ENCODE peak calls at places on chromosomes 4 and X, in nine cellular contexts. S is cardiac muscle cell, A is adrenal gland, N is astrocyte, Z is mesendoderm, Y is Peyer's patch, H is stomach, X is gastrocnemius medialis, B is left lung. K is an unnamed sample. For H3K4me1, the result is how much of the 10 kb centered on the place peaks cover.

GRCh38 chr4:20043992-20044391 is 207.7 kb upstream of the SLIT2 start:
- DNase-seq in S (no peak), A (no peak), N (no peak), Z (no peak), Y (no peak), H (no peak), X (no peak), B (no peak), K (no peak)

GRCh38 chr4:162061214-162061613 is 102.6 kb downstream of the FSTL5 start:
- DNase-seq in S (peak), A (no peak), N (peak), Z (peak), Y (no peak), H (no peak), X (no peak), B (no peak), K (no peak)

GRCh38 chr4:73053974-73054480 is 15.5 kb downstream of the COX18 start:
- DNase-seq in S (no peak), A (no peak), N (peak), Z (no peak), Y (no peak), H (no peak), X (no peak), B (no peak), K (no peak)

GRCh38 chrX:10049246-10049645 is 82.1 kb downstream of the CLDN34 start:
- DNase-seq in S (no peak), A (no peak), N (no peak), Z (no peak), Y (no peak), H (no peak), X (no peak), B (no peak), K (no peak)

GRCh38 chr4:66062044-66062443 is 391.8 kb upstream of the EPHA5 start:
- DNase-seq in S (no peak), A (no peak), N (peak), Z (no peak), Y (no peak), H (no peak), X (no peak), B (no peak), K (no peak)

GRCh38 chrX:132676561-132677186 is 187.8 kb upstream of the MBNL3 start:
- DNase-seq in S (peak), A (no peak), N (no peak), Z (peak), Y (no peak), H (no peak), X (no peak), B (no peak), K (no peak)

GRCh38 chr4:94455081-94455480 is 3.3 kb downstream of the PDLIM5 start:
- DNase-seq in S (no peak), A (peak), N (peak), Z (no peak), Y (peak), H (peak), X (peak), B (no peak), K (no peak)

GRCh38 chr4:15707363-15707715 is 4.5 kb downstream of the BST1 start:
- DNase-seq in S (no peak), A (no peak), N (no peak), Z (no peak), Y (no peak), H (no peak), X (no peak), B (no peak), K (no peak)

GRCh38 chr4:76756416-76756815 is 141.5 kb downstream of the SOWAHB start:
- DNase-seq in S (no peak), A (no peak), N (no peak), Z (no peak), Y (no peak), H (no peak), X (no peak), B (no peak), K (no peak)

GRCh38 chr4:52825311-52826090 is 36.6 kb upstream of the RASL11B start:
- DNase-seq in S (no peak), A (no peak), N (no peak), Z (peak), Y (no peak), H (no peak), X (no peak), B (no peak), K (no peak)

GRCh38 chr4:87805971-87806370 is 6.6 kb downstream of the IBSP start:
- DNase-seq in S (no peak), A (no peak), N (no peak), Z (no peak), Y (no peak), H (no peak), X (no peak), B (no peak), K (no peak)

GRCh38 chrX:318068-318738 is 393 bp downstream of the GTPBP6 start:
- DNase-seq in S (peak), A (peak), N (peak), Z (peak), Y (peak), H (peak), X (peak), B (peak), K (peak)

GRCh38 chr4:85681194-85681803 is 206.3 kb downstream of the ARHGAP24 start:
- DNase-seq in S (no peak), A (peak), N (peak), Z (no peak), Y (no peak), H (no peak), X (peak), B (no peak), K (no peak)

GRCh38 chrX:12953420-12953819 is 21.5 kb upstream of the TMSB4X start:
- DNase-seq in S (no peak), A (no peak), N (no peak), Z (no peak), Y (no peak), H (no peak), X (no peak), B (no peak), K (no peak)
- H3K4me1 ChIP-seq in S (under half), A (under half), N (under half), Z (under half), Y (under half), H (under half), X (under half), B (under half), K (half or more)

GRCh38 chrX:30889147-30890125 is at the start of gene TAB3:
- DNase-seq in S (peak), A (peak), N (peak), Z (peak), Y (peak), H (peak), X (peak), B (peak), K (peak)

GRCh38 chrX:30887721-30888120 is 1.3 kb downstream of the TAB3 start:
- DNase-seq in S (no peak), A (no peak), N (no peak), Z (no peak), Y (no peak), H (no peak), X (no peak), B (no peak), K (no peak)

GRCh38 chrX:30887288-30887687 is 1.8 kb downstream of the TAB3 start:
- DNase-seq in S (no peak), A (no peak), N (no peak), Z (no peak), Y (no peak), H (no peak), X (no peak), B (no peak), K (no peak)

GRCh38 chrX:30885136-30885535 is 3.9 kb downstream of the TAB3 start:
- DNase-seq in S (no peak), A (no peak), N (no peak), Z (no peak), Y (no peak), H (no peak), X (no peak), B (no peak), K (no peak)

GRCh38 chrX:30888526-30889146 is 418 bp downstream of the TAB3 start:
- DNase-seq in S (peak), A (peak), N (peak), Z (no peak), Y (no peak), H (no peak), X (no peak), B (no peak), K (peak)
- H3K4me3 ChIP-seq in S (peak), A (peak), N (peak), Z (peak), Y (peak), H (peak), X (peak), B (peak), K (peak)

GRCh38 chrX:100721328-100721727 is 10.6 kb downstream of the SYTL4 start:
- DNase-seq in S (no peak), A (no peak), N (no peak), Z (no peak), Y (no peak), H (no peak), X (no peak), B (no peak), K (no peak)
- H3K27ac ChIP-seq in S (no peak), A (no peak), N (no peak), Z (no peak), Y (no peak), H (no peak), X (no peak), B (no peak), K (no peak)

GRCh38 chr4:7974425-7974824 is 34.8 kb upstream of the AFAP1 start:
- DNase-seq in S (no peak), A (no peak), N (no peak), Z (no peak), Y (no peak), H (no peak), X (no peak), B (no peak), K (no peak)
- H3K4me1 ChIP-seq in S (under half), A (under half), N (half or more), Z (under half), Y (under half), H (under half), X (under half), B (under half), K (under half)

GRCh38 chr4:121690001-121690400 is 6.8 kb downstream of the ANXA5 start:
- DNase-seq in S (no peak), A (no peak), N (peak), Z (no peak), Y (no peak), H (no peak), X (no peak), B (no peak), K (no peak)
- H3K4me3 ChIP-seq in S (no peak), A (no peak), N (peak), Z (no peak), Y (no peak), H (no peak), X (no peak), B (no peak), K (no peak)

GRCh38 chr4:40599431-40599830 is 30.2 kb downstream of the RBM47 start:
- DNase-seq in S (no peak), A (no peak), N (no peak), Z (no peak), Y (no peak), H (no peak), X (no peak), B (no peak), K (no peak)
- H3K27ac ChIP-seq in S (no peak), A (peak), N (no peak), Z (no peak), Y (no peak), H (no peak), X (no peak), B (no peak), K (no peak)

GRCh38 chr4:128387600-128388351 is 100.2 kb upstream of the PGRMC2 start:
- DNase-seq in S (no peak), A (no peak), N (peak), Z (peak), Y (no peak), H (no peak), X (no peak), B (no peak), K (no peak)

GRCh38 chr4:128386761-128387599 is 99.4 kb upstream of the PGRMC2 start:
- DNase-seq in S (no peak), A (peak), N (peak), Z (peak), Y (peak), H (peak), X (peak), B (no peak), K (no peak)

GRCh38 chr4:128385683-128386304 is 98.2 kb upstream of the PGRMC2 start:
- DNase-seq in S (no peak), A (no peak), N (peak), Z (peak), Y (no peak), H (no peak), X (peak), B (no peak), K (no peak)

GRCh38 chr4:128390475-128390996 is 102.9 kb upstream of the PGRMC2 start:
- DNase-seq in S (no peak), A (no peak), N (no peak), Z (no peak), Y (no peak), H (no peak), X (no peak), B (no peak), K (no peak)

DNA sequence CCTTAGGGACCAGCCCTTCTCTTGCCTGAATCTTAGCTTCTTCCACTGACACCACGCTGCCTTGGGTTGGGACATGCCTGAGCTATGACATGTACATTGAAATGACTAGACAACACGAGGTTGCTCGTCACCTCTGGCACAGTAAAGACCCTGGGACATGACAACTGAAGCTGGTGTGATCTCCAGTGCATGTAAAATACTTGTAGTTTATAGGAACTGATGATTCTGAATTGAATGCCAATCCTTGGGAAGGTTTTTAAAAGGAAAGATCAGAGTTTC is 100.7 kb upstream of the PGRMC2 start:
- DNase-seq in S (no peak), A (no peak), N (peak), Z (peak), Y (no peak), H (no peak), X (peak), B (no peak), K (no peak)
- H3K4me1 ChIP-seq in S (under half), A (half or more), N (under half), Z (under half), Y (under half), H (half or more), X (half or more), B (under half), K (under half)

GRCh38 chrX:13936804-13937203 is 92.9 kb downstream of the GEMIN8 start:
- DNase-seq in S (no peak), A (no peak), N (no peak), Z (no peak), Y (no peak), H (no peak), X (no peak), B (no peak), K (no peak)
- H3K4me3 ChIP-seq in S (peak), A (no peak), N (no peak), Z (no peak), Y (no peak), H (no peak), X (no peak), B (no peak), K (no peak)

DNA sequence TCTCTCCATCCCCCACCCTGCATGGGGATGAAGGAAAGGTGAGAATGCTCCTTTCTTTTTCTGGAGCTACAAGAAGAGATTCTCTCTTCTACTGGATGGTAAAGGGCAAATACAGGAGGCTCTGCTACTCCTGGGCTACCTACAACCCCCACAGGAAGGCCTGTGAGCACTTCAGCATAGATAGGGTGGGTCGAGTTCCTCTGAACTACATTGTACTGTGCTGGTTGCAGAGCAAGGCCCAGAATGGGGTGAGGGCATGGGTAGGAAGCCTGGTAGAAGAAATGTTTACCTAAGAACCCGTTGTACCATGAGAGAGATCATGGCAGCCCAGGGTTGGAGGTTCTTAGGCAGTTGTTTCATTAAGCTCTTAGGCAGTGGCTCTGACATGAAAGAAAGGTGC is 510.4 kb downstream of the MID1IP1 start:
- DNase-seq in S (no peak), A (no peak), N (no peak), Z (no peak), Y (no peak), H (no peak), X (no peak), B (no peak), K (peak)
- H3K27ac ChIP-seq in S (no peak), A (no peak), N (no peak), Z (no peak), Y (no peak), H (no peak), X (no peak), B (no peak), K (peak)

K was measured in CD4-positive, CD25-positive, alpha-beta regulatory T cell.